ENCODE peak calls at places on chromosome 12, in seven cellular contexts. W, L, Q, D, I, F and Y are unnamed samples.

GRCh38 chr12:62270872-62271271 is 10.7 kb downstream of the USP15 start:
- DNase-seq in I (no peak), Q (no peak), W (no peak), D (no peak), F (no peak), L (no peak), Y (no peak)

GRCh38 chr12:98870521-98870920 is 225.4 kb downstream of the APAF1 start:
- DNase-seq in L (no peak), Q (no peak), F (no peak), I (peak), W (no peak), D (no peak), Y (no peak)

GRCh38 chr12:7989827-7990491 is 42.6 kb upstream of the FOXJ2 start:
- DNase-seq in Q (peak), W (no peak), L (no peak), D (peak), I (no peak), F (no peak), Y (no peak)

GRCh38 chr12:78192979-78193378 is 362.3 kb downstream of the NAV3 start:
- DNase-seq in L (no peak), D (no peak), W (no peak), F (no peak), Q (no peak), I (no peak), Y (no peak)

GRCh38 chr12:52277486-52278245 is 3.2 kb downstream of the KRT86 start:
- DNase-seq in D (peak), L (no peak), Q (no peak), F (no peak), W (no peak), I (no peak), Y (no peak)

GRCh38 chr12:121388421-121388981 is 11.4 kb upstream of the RNF34 start:
- DNase-seq in L (no peak), D (no peak), I (no peak), W (no peak), Q (peak), F (no peak), Y (no peak)

GRCh38 chr12:188910-189621 is 24.9 kb downstream of the SLC6A12 start:
- DNase-seq in F (peak), L (peak), W (peak), D (peak), I (peak), Q (peak), Y (no peak)

GRCh38 chr12:6233121-6233971 is 33.1 kb downstream of the CD9 start:
- DNase-seq in F (peak), Q (peak), W (no peak), D (no peak), L (no peak), I (no peak), Y (no peak)

GRCh38 chr12:76685246-76685678 is 78.7 kb upstream of the ZDHHC17 start:
- DNase-seq in I (peak), D (no peak), F (peak), L (no peak), Q (no peak), W (no peak), Y (no peak)

GRCh38 chr12:132695431-132695830 is 8.0 kb downstream of the PXMP2 start:
- DNase-seq in L (no peak), I (no peak), D (peak), F (peak), Q (no peak), W (no peak), Y (no peak)

GRCh38 chr12:24111591-24111990 is 162.1 kb upstream of the SOX5 start:
- DNase-seq in W (no peak), Q (no peak), L (no peak), D (no peak), I (no peak), F (no peak), Y (no peak)

GRCh38 chr12:73731658-73732057 is 806.0 kb upstream of the ATXN7L3B start:
- DNase-seq in D (no peak), W (no peak), Q (no peak), F (no peak), I (no peak), L (no peak), Y (no peak)

GRCh38 chr12:38983117-38983571 is 77.8 kb upstream of the CPNE8 start:
- DNase-seq in L (no peak), I (no peak), W (no peak), F (no peak), D (no peak), Q (no peak), Y (no peak)

GRCh38 chr12:121668750-121669524 is 517 bp downstream of the MORN3 start:
- DNase-seq in L (peak), W (peak), I (peak), Q (peak), D (peak), F (peak), Y (no peak)

GRCh38 chr12:131867891-131868675 is 26.3 kb upstream of the ULK1 start:
- DNase-seq in Q (no peak), F (no peak), W (no peak), L (no peak), D (no peak), I (no peak), Y (no peak)

GRCh38 chr12:7907009-7907408 is 29.0 kb downstream of the SLC2A3 start:
- DNase-seq in I (peak), L (peak), W (peak), Q (peak), D (peak), F (no peak), Y (no peak)

GRCh38 chr12:87227157-87227556 is 802.0 kb downstream of the C12orf50 start:
- DNase-seq in W (no peak), D (no peak), Q (no peak), F (no peak), I (no peak), L (no peak), Y (no peak)

GRCh38 chr12:72296389-72296788 is 24.2 kb downstream of the TRHDE start:
- DNase-seq in D (no peak), Q (no peak), W (peak), I (no peak), L (no peak), F (no peak), Y (no peak)

GRCh38 chr12:116091579-116091978 is 185.9 kb downstream of the MED13L start:
- DNase-seq in D (no peak), W (no peak), I (no peak), F (no peak), L (no peak), Q (no peak), Y (no peak)

GRCh38 chr12:43676183-43676813 is 82.3 kb downstream of the PUS7L start:
- DNase-seq in D (no peak), F (no peak), I (peak), W (peak), L (no peak), Q (peak), Y (peak)

GRCh38 chr12:94172973-94173372 is 24.6 kb downstream of the PLXNC1 start:
- DNase-seq in I (no peak), Q (peak), D (peak), W (no peak), L (no peak), F (no peak), Y (no peak)

GRCh38 chr12:94170690-94171594 is 22.6 kb downstream of the PLXNC1 start:
- DNase-seq in I (no peak), L (no peak), D (no peak), F (peak), W (no peak), Q (no peak), Y (no peak)

GRCh38 chr12:94171595-94171930 is 23.2 kb downstream of the PLXNC1 start:
- DNase-seq in D (no peak), W (no peak), F (no peak), L (no peak), Q (no peak), I (no peak), Y (no peak)

GRCh38 chr12:94173660-94174265 is 25.4 kb downstream of the PLXNC1 start:
- DNase-seq in I (no peak), D (no peak), W (no peak), Q (peak), L (no peak), F (no peak), Y (no peak)

DNA sequence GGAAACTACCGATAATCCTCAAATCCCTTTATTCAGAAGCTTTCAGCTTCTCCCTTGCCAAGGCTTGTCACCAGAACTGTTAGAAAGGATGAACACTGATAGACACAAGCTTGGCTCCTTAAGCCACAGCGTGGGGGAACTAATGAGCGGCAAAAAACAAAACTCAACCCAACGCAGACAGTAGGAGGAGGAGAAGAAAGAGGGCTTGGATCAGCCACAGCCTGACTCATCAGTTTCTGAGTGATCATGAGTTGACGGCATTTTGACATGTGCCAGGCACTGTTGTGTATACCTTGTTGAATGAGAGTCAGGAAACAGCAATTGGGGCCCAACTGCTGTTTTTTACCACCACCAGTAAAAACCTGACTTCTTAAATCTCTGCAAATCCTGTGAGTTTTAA is 23.7 kb downstream of the PLXNC1 start:
- DNase-seq in F (no peak), I (peak), D (no peak), Q (peak), W (no peak), L (no peak), Y (no peak)
- H3K27ac ChIP-seq in F (no peak), I (no peak), D (peak), Q (no peak), W (no peak), L (no peak), Y (no peak)

GRCh38 chr12:40701756-40702155 is 9.5 kb downstream of the CNTN1 start:
- DNase-seq in I (no peak), L (no peak), D (no peak), Q (no peak), F (no peak), W (no peak), Y (no peak)
- H3K27ac ChIP-seq in I (no peak), L (no peak), D (no peak), Q (no peak), F (no peak), W (no peak), Y (no peak)

GRCh38 chr12:96861656-96862055 is 45.4 kb upstream of the NEDD1 start:
- DNase-seq in W (no peak), F (no peak), L (no peak), Q (no peak), I (no peak), D (no peak), Y (no peak)

GRCh38 chr12:96864335-96864734 is 42.7 kb upstream of the NEDD1 start:
- DNase-seq in Q (no peak), W (no peak), D (no peak), F (no peak), I (no peak), L (no peak), Y (no peak)

GRCh38 chr12:96858162-96858561 is 48.9 kb upstream of the NEDD1 start:
- DNase-seq in Q (no peak), L (no peak), W (no peak), I (no peak), F (no peak), D (no peak), Y (no peak)

DNA sequence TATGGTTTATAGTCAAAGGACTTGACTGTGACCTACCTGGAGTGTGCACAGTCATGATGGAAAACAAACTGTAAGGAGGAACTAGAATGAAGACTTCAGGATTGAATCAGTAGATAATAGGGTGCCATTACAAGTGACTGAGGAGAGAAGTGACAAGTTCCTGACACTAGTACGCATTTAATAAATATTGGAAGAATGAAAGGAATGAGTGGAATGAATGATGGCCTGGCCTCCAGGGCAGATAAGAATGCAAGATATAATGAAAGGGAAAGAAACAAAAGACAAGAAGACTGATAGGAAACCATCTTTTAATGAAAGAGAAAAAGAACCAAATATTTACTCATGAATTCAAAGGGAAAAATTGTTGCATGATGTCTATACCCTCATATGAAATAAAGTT is 44.7 kb upstream of the NEDD1 start:
- DNase-seq in L (no peak), W (no peak), Q (no peak), I (no peak), D (no peak), F (no peak), Y (no peak)
- H3K27ac ChIP-seq in L (no peak), W (no peak), Q (no peak), I (no peak), D (no peak), F (no peak), Y (no peak)

DNA sequence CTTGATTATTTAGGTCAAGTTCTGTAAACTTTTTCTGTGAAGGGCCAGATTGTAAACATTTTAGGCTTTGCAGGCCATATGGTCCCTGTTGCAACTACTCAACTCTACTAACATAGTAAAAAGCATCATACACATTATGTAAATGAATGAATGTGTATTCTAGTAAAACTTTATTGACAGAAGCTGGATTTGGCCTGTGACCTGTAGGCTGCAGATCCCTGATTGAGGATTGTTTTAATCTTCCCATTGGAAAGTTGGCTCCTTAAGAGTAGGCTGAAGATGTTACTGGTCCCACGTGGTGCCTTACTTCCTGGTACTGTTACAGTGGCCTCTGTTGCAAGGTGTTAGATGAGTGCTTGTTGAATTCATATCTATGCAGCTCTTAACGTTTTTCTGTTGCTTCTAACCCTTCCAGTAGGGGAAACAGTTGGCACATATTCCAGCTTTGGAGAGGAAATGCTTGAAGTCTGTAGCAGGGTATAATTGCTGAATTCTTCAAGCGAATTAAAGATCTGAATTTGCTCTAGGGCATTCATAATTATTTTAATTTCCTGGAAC is 133.6 kb upstream of the DNM1L start:
- DNase-seq in L (no peak), I (no peak), W (no peak), D (no peak), F (no peak), Q (peak), Y (no peak)
- H3K27ac ChIP-seq in L (no peak), I (no peak), W (no peak), D (peak), F (no peak), Q (peak), Y (no peak)

GRCh38 chr12:90106568-90106967 is 397.9 kb upstream of the ATP2B1 start:
- DNase-seq in Q (no peak), F (no peak), D (no peak), I (no peak), L (no peak), W (no peak), Y (no peak)

GRCh38 chr12:90100619-90101018 is 392.0 kb upstream of the ATP2B1 start:
- DNase-seq in L (no peak), D (no peak), I (no peak), W (no peak), Q (no peak), F (no peak), Y (no peak)

GRCh38 chr12:90099288-90099687 is 390.6 kb upstream of the ATP2B1 start:
- DNase-seq in D (no peak), Q (no peak), W (no peak), I (no peak), L (no peak), F (no peak), Y (no peak)

GRCh38 chr12:90098132-90098779 is 389.6 kb upstream of the ATP2B1 start:
- DNase-seq in I (peak), F (no peak), W (no peak), Q (no peak), L (no peak), D (no peak), Y (no peak)

GRCh38 chr12:90102957-90103652 is 394.5 kb upstream of the ATP2B1 start:
- DNase-seq in F (no peak), L (no peak), W (peak), Q (peak), D (no peak), I (peak), Y (peak)
- H3K27ac ChIP-seq in F (no peak), L (no peak), W (no peak), Q (no peak), D (no peak), I (no peak), Y (no peak)

DNA sequence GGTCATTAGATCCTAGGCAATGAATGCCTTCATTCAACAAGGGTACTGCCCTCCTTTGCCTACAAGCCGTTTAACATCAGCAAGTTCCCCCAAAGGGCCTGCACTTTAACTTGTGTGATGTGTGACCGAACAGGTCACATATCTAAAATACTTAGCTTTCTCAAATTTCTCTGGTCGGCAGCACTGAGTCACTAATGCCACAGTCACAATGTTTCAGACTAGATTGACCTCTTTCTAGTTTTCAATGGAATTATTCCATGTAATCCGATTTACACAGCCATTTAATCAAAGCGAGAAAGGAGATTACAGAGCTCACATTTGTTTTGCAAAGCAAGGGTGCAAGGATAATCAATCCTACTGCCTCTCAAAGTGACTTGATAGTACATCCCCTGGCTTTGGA is 2.0 kb downstream of the KITLG start:
- DNase-seq in F (no peak), D (no peak), L (no peak), I (peak), W (no peak), Q (no peak), Y (no peak)
- H3K27ac ChIP-seq in F (peak), D (peak), L (no peak), I (no peak), W (peak), Q (no peak), Y (no peak)